ENCODE peak calls at places on chromosomes 3 and 15, in five cellular contexts. One of them, this sample, is unnamed.

GRCh38 chr15:101192081-101192480 is 59.8 kb downstream of the CHSY1 start:
- DNase-seq in SW 1271: no peak
- DNase-seq in GM13976: no peak
- DNase-seq in gastrocnemius medialis: no peak
- DNase-seq in kidney epithelial cell: no peak
- DNase-seq in this sample: no peak

GRCh38 chr3:171556133-171556532 is 95.9 kb upstream of the TNIK start:
- DNase-seq in SW 1271: no peak
- DNase-seq in GM13976: no peak
- DNase-seq in gastrocnemius medialis: no peak
- DNase-seq in kidney epithelial cell: no peak
- DNase-seq in this sample: no peak

GRCh38 chr15:37045859-37046318 is 54.5 kb downstream of the MEIS2 start:
- DNase-seq in SW 1271: no peak
- DNase-seq in GM13976: no peak
- DNase-seq in gastrocnemius medialis: no peak
- DNase-seq in kidney epithelial cell: no peak
- DNase-seq in this sample: no peak

GRCh38 chr15:68626739-68627138 is 47.9 kb downstream of the CORO2B start:
- DNase-seq in SW 1271: no peak
- DNase-seq in GM13976: no peak
- DNase-seq in gastrocnemius medialis: no peak
- DNase-seq in kidney epithelial cell: no peak
- DNase-seq in this sample: no peak

GRCh38 chr3:116339441-116340028 is 105.8 kb downstream of the LSAMP start:
- DNase-seq in SW 1271: no peak
- DNase-seq in GM13976: no peak
- DNase-seq in gastrocnemius medialis: no peak
- DNase-seq in kidney epithelial cell: no peak
- DNase-seq in this sample: no peak

GRCh38 chr3:18153571-18154173 is 271.5 kb downstream of the SATB1 start:
- DNase-seq in SW 1271: peak; percentile 8
- DNase-seq in GM13976: no peak
- DNase-seq in gastrocnemius medialis: no peak
- DNase-seq in kidney epithelial cell: peak; percentile 65
- DNase-seq in this sample: no peak

GRCh38 chr3:197430961-197431910 is 124.5 kb downstream of the BDH1 start:
- DNase-seq in SW 1271: no peak
- DNase-seq in GM13976: no peak
- DNase-seq in gastrocnemius medialis: no peak
- DNase-seq in kidney epithelial cell: no peak
- DNase-seq in this sample: no peak

GRCh38 chr3:148992635-148993230 is 1.4 kb downstream of the GYG1 start:
- DNase-seq in SW 1271: no peak
- DNase-seq in GM13976: no peak
- DNase-seq in gastrocnemius medialis: peak; percentile 60
- DNase-seq in kidney epithelial cell: no peak
- DNase-seq in this sample: no peak

GRCh38 chr3:108406661-108407206 is 103.7 kb downstream of the MYH15 start:
- DNase-seq in SW 1271: no peak
- DNase-seq in GM13976: peak; percentile 74
- DNase-seq in gastrocnemius medialis: no peak
- DNase-seq in kidney epithelial cell: peak; percentile 26
- DNase-seq in this sample: peak; percentile 62

GRCh38 chr3:10192953-10193691 is 28.4 kb downstream of the IRAK2 start:
- DNase-seq in SW 1271: peak; percentile 54
- DNase-seq in GM13976: no peak
- DNase-seq in gastrocnemius medialis: peak; percentile 41
- DNase-seq in kidney epithelial cell: peak; percentile 99
- DNase-seq in this sample: peak; percentile 73

GRCh38 chr3:141979050-141979671 is 102.7 kb downstream of the ATP1B3 start:
- DNase-seq in SW 1271: peak; percentile 37
- DNase-seq in GM13976: no peak
- DNase-seq in gastrocnemius medialis: no peak
- DNase-seq in kidney epithelial cell: no peak
- DNase-seq in this sample: no peak

GRCh38 chr3:33678073-33678472 is 40.0 kb downstream of the CLASP2 start:
- DNase-seq in SW 1271: no peak
- DNase-seq in GM13976: no peak
- DNase-seq in gastrocnemius medialis: no peak
- DNase-seq in kidney epithelial cell: no peak
- DNase-seq in this sample: no peak

GRCh38 chr3:129482721-129483120 is 42.7 kb downstream of the IFT122 start:
- DNase-seq in SW 1271: no peak
- DNase-seq in GM13976: no peak
- DNase-seq in gastrocnemius medialis: no peak
- DNase-seq in kidney epithelial cell: no peak
- DNase-seq in this sample: peak; percentile 12

GRCh38 chr3:24067483-24067882 is 122.4 kb downstream of the NR1D2 start:
- DNase-seq in SW 1271: no peak
- DNase-seq in GM13976: no peak
- DNase-seq in gastrocnemius medialis: no peak
- DNase-seq in kidney epithelial cell: no peak
- DNase-seq in this sample: no peak

GRCh38 chr15:93047621-93048425 is 41.2 kb downstream of the RGMA start:
- DNase-seq in SW 1271: no peak
- DNase-seq in GM13976: no peak
- DNase-seq in gastrocnemius medialis: no peak
- DNase-seq in kidney epithelial cell: no peak
- DNase-seq in this sample: no peak

GRCh38 chr3:82229397-82229796 is 468.0 kb upstream of the GBE1 start:
- DNase-seq in SW 1271: no peak
- DNase-seq in GM13976: peak; percentile 32
- DNase-seq in gastrocnemius medialis: no peak
- DNase-seq in kidney epithelial cell: no peak
- DNase-seq in this sample: no peak

GRCh38 chr3:55519016-55519415 is 31.9 kb upstream of the WNT5A start:
- DNase-seq in SW 1271: no peak
- DNase-seq in GM13976: no peak
- DNase-seq in gastrocnemius medialis: no peak
- DNase-seq in kidney epithelial cell: no peak
- DNase-seq in this sample: no peak

GRCh38 chr3:139538733-139539132 is 809 bp downstream of the RBP1 start:
- DNase-seq in SW 1271: no peak
- DNase-seq in GM13976: no peak
- DNase-seq in gastrocnemius medialis: no peak
- DNase-seq in kidney epithelial cell: no peak
- DNase-seq in this sample: no peak